ENCODE peak calls at places on chromosome 6, in six cellular contexts. W, H, X, Q, A and N are unnamed samples.

GRCh38 chr6:4355241-4355640 is 219.9 kb upstream of the ECI2 start:
- DNase-seq in W (peak; percentile 96), H (no peak), X (no peak), Q (peak; percentile 77), A (peak; percentile 57), N (peak; percentile 49)

GRCh38 chr6:103797738-103798137 is 1062.0 kb downstream of the HACE1 start:
- DNase-seq in W (peak; percentile 23), H (peak; percentile 11), X (no peak), Q (no peak), A (no peak), N (no peak)

GRCh38 chr6:91273729-91274128 is 686.9 kb upstream of the MAP3K7 start:
- DNase-seq in W (no peak), H (no peak), X (no peak), Q (no peak), A (no peak), N (peak; percentile 15)

GRCh38 chr6:136889271-136890193 is 32.6 kb upstream of the SLC35D3 start:
- DNase-seq in W (no peak), H (no peak), X (peak; percentile 25), Q (no peak), A (no peak), N (no peak)

GRCh38 chr6:2221724-2222274 is 23.6 kb downstream of the GMDS start:
- DNase-seq in W (no peak), H (no peak), X (no peak), Q (no peak), A (no peak), N (no peak)

GRCh38 chr6:129141499-129141898 is 258.6 kb downstream of the LAMA2 start:
- DNase-seq in W (peak; percentile 56), H (no peak), X (no peak), Q (no peak), A (no peak), N (peak; percentile 49)

GRCh38 chr6:29553268-29554057 is 6.1 kb downstream of the UBD start:
- DNase-seq in W (peak; percentile 87), H (peak; percentile 88), X (no peak), Q (peak; percentile 55), A (no peak), N (peak; percentile 57)

GRCh38 chr6:129874837-129875236 is 13.7 kb upstream of the TMEM244 start:
- DNase-seq in W (no peak), H (no peak), X (no peak), Q (no peak), A (no peak), N (no peak)

GRCh38 chr6:5389086-5389745 is 127.9 kb downstream of the FARS2 start:
- DNase-seq in W (peak; percentile 38), H (no peak), X (no peak), Q (no peak), A (no peak), N (no peak)

GRCh38 chr6:96016781-96017180 is 1.0 kb downstream of the FUT9 start:
- DNase-seq in W (no peak), H (no peak), X (no peak), Q (no peak), A (no peak), N (no peak)

GRCh38 chr6:167720456-167721285 is 106.0 kb upstream of the AFDN start:
- DNase-seq in W (no peak), H (no peak), X (no peak), Q (no peak), A (no peak), N (no peak)

GRCh38 chr6:35521235-35521634 is 8.5 kb upstream of the TULP1 start:
- DNase-seq in W (no peak), H (no peak), X (no peak), Q (no peak), A (no peak), N (no peak)

GRCh38 chr6:56004421-56004820 is 129.0 kb upstream of the BMP5 start:
- DNase-seq in W (peak; percentile 79), H (no peak), X (no peak), Q (peak; percentile 63), A (no peak), N (peak; percentile 21)

GRCh38 chr6:79544939-79545450 is 7.8 kb upstream of the LCA5 start:
- DNase-seq in W (peak; percentile 99), H (peak; percentile 90), X (peak; percentile 16), Q (peak; percentile 100), A (peak; percentile 94), N (peak; percentile 100)

GRCh38 chr6:32622545-32623401 is 14.4 kb upstream of the HLA-DQA1 start:
- DNase-seq in W (peak; percentile 20), H (peak; percentile 68), X (peak; percentile 28), Q (peak; percentile 83), A (no peak), N (peak; percentile 3)

GRCh38 chr6:154485784-154486183 is 24.7 kb downstream of the CNKSR3 start:
- DNase-seq in W (no peak), H (no peak), X (no peak), Q (no peak), A (no peak), N (no peak)

GRCh38 chr6:73648166-73648565 is 5.6 kb downstream of the SLC17A5 start:
- DNase-seq in W (peak; percentile 62), H (no peak), X (peak; percentile 26), Q (no peak), A (no peak), N (no peak)

GRCh38 chr6:107318100-107318736 is 141.1 kb downstream of the PDSS2 start:
- DNase-seq in W (peak; percentile 75), H (peak; percentile 74), X (peak; percentile 44), Q (peak; percentile 19), A (no peak), N (peak; percentile 71)

GRCh38 chr6:42961020-42961470 is 491 bp downstream of the GNMT start:
- DNase-seq in W (no peak), H (no peak), X (peak; percentile 52), Q (no peak), A (peak; percentile 43), N (no peak)

GRCh38 chr6:42962096-42962495 is 1.5 kb downstream of the GNMT start:
- DNase-seq in W (no peak), H (no peak), X (no peak), Q (no peak), A (no peak), N (no peak)

GRCh38 chr6:42959917-42960242 is 674 bp upstream of the GNMT start:
- DNase-seq in W (no peak), H (no peak), X (no peak), Q (no peak), A (no peak), N (no peak)

GRCh38 chr6:42962502-42963178 is 2.1 kb downstream of the GNMT start:
- DNase-seq in W (no peak), H (no peak), X (no peak), Q (no peak), A (no peak), N (no peak)

GRCh38 chr6:42960243-42961019 is at the start of gene GNMT:
- DNase-seq in W (peak; percentile 55), H (peak; percentile 77), X (peak; percentile 74), Q (peak; percentile 64), A (peak; percentile 71), N (peak; percentile 40)
- TF ChIP-seq EZH2 in W (no peak), H (peak; percentile 44), X (no peak), Q (no peak), A (no peak), N (no peak)

GRCh38 chr6:904994-905393 is 212.1 kb upstream of the EXOC2 start:
- DNase-seq in W (no peak), H (no peak), X (no peak), Q (no peak), A (no peak), N (no peak)

GRCh38 chr6:907928-908327 is 215.0 kb upstream of the EXOC2 start:
- DNase-seq in W (no peak), H (no peak), X (no peak), Q (no peak), A (no peak), N (no peak)

GRCh38 chr6:905541-905940 is 212.6 kb upstream of the EXOC2 start:
- DNase-seq in W (no peak), H (no peak), X (no peak), Q (no peak), A (no peak), N (no peak)

GRCh38 chr6:903746-904145 is 210.8 kb upstream of the EXOC2 start:
- DNase-seq in W (peak; percentile 37), H (no peak), X (no peak), Q (no peak), A (no peak), N (peak; percentile 67)

GRCh38 chr6:906920-907319 is 214.0 kb upstream of the EXOC2 start:
- DNase-seq in W (no peak), H (no peak), X (no peak), Q (no peak), A (no peak), N (peak; percentile 58)
- H2AFZ ChIP-seq in W (no peak overlapping the region), H (no peak overlapping the region), X (no peak overlapping the region), Q (no peak overlapping the region), A (no peak overlapping the region), N (no peak overlapping the region)

GRCh38 chr6:84766118-84766683 is 1.8 kb upstream of the TBX18 start:
- DNase-seq in W (no peak), H (no peak), X (no peak), Q (no peak), A (no peak), N (no peak)

GRCh38 chr6:84764332-84765049 is at the start of gene TBX18:
- DNase-seq in W (peak; percentile 100), H (peak; percentile 95), X (peak; percentile 35), Q (peak; percentile 95), A (no peak), N (peak; percentile 95)

GRCh38 chr6:84762941-84763396 is 1.4 kb downstream of the TBX18 start:
- DNase-seq in W (peak; percentile 80), H (peak; percentile 36), X (no peak), Q (no peak), A (no peak), N (no peak)

GRCh38 chr6:84762220-84762940 is 2.0 kb downstream of the TBX18 start:
- DNase-seq in W (peak; percentile 78), H (peak; percentile 39), X (no peak), Q (peak; percentile 52), A (no peak), N (no peak)

DNA sequence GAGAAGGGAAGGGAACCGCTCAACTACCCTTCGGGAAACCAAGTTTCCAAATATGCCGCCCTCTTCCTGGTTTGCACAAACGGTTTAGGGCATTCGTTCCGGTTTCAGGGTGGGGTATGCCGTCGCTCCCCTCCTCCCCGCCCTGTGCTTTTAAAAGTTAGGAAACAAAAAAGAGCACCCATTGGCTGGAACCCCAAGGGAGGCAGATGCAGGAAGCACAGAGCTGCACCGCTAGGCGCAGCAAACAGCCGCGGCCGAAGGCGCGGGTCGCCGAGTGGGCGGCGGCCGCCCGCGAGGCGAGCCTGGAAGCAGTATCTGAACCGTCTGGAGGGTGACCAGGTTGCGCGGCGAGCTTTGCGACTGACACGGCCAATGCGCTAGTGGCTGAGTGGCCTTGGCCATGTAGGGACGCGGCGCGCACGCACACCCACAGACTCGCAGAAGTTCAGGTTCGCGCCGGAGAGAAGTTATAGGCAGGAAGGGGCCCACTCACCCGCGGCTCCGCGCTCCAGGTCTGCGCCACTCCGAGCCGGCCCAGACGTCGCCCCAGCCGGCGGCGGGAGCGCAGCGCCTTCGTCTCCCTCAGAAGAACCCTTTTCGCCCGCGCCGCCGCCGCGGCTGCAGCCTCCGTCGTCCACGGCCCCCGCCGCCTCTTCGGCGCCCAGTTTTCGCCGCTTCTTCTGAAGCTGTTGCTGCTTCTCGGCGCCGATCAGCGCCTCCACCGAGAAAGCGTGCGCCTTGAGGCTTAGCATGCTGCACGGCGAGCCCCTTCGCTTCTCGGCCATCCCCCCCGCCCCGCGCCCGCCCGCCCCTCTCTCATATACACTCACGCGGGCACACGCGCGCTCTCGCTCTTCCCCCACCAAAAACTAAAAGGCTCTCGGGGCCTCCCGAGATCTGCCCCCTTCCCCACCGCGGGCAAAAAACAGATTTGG is 734 bp downstream of the TBX18 start:
- DNase-seq in W (peak; percentile 92), H (peak; percentile 61), X (no peak), Q (peak; percentile 86), A (no peak), N (peak; percentile 72)
- TF ChIP-seq EZH2 in W (no peak), H (peak; percentile 25), X (peak; percentile 54), Q (peak; percentile 87), A (no peak), N (peak; percentile 74)

GRCh38 chr6:43428874-43429273 is 1.5 kb downstream of the ABCC10 start:
- DNase-seq in W (peak; percentile 13), H (no peak), X (no peak), Q (no peak), A (no peak), N (peak; percentile 8)
- H2AFZ ChIP-seq in W (peak overlapping the region; percentile 98), H (no peak overlapping the region), X (no peak overlapping the region), Q (no peak overlapping the region), A (peak overlapping the region; percentile 80), N (no peak overlapping the region)